ENCODE peak calls at places on chromosomes 5 and 9, in seven cellular contexts. D is MM.1S, O is right atrium auricular region, R is A673, S is fibroblast of lung, E is small intestine, K is left ventricle myocardium inferior. A is an unnamed sample.

GRCh38 chr5:72234898-72235297 is 85.1 kb downstream of the MRPS27 start:
- DNase-seq in E (no peak), O (no peak), S (no peak), D (no peak), R (no peak), K (no peak), A (no peak)

GRCh38 chr9:107999011-107999410 is 509.4 kb upstream of the KLF4 start:
- DNase-seq in D (no peak), R (no peak), K (no peak), S (no peak), O (no peak), E (no peak), A (no peak)

GRCh38 chr5:93425102-93425501 is 155.9 kb downstream of the NR2F1-AS1 start:
- DNase-seq in K (no peak), E (no peak), S (no peak), D (no peak), O (no peak), R (no peak), A (no peak)

GRCh38 chr9:3508531-3509374 is 17.0 kb downstream of the RFX3 start:
- DNase-seq in R (peak; percentile 55), D (no peak), S (peak; percentile 55), K (no peak), O (no peak), E (no peak), A (no peak)

GRCh38 chr5:122384612-122385180 is 72.7 kb downstream of the SNCAIP start:
- DNase-seq in K (no peak), R (no peak), O (no peak), S (no peak), D (no peak), E (no peak), A (no peak)

GRCh38 chr5:90866333-90866732 is 307.7 kb downstream of the ADGRV1 start:
- DNase-seq in D (no peak), S (peak; percentile 59), O (no peak), R (peak; percentile 73), E (peak; percentile 48), K (no peak), A (no peak)

GRCh38 chr5:73363911-73364730 is 84.5 kb downstream of the FOXD1 start:
- DNase-seq in R (no peak), D (no peak), E (no peak), S (peak; percentile 86), K (no peak), O (no peak), A (no peak)

GRCh38 chr9:98899399-98900056 is 44.2 kb upstream of the COL15A1 start:
- DNase-seq in D (no peak), O (no peak), E (no peak), R (peak; percentile 73), K (no peak), S (peak; percentile 86), A (no peak)

GRCh38 chr5:139385061-139385889 is 2.2 kb upstream of the SLC23A1 start:
- DNase-seq in O (no peak), K (no peak), R (no peak), E (peak; percentile 82), D (peak; percentile 78), S (no peak), A (no peak)

GRCh38 chr5:76818844-76819831 is at the start of gene F2RL1:
- DNase-seq in D (peak; percentile 64), S (peak; percentile 68), O (peak; percentile 62), E (peak; percentile 96), K (peak; percentile 69), R (peak; percentile 60), A (peak; percentile 79)

GRCh38 chr5:168962323-168962722 is 338.6 kb downstream of the SLIT3 start:
- DNase-seq in K (no peak), E (no peak), R (no peak), D (no peak), S (no peak), O (no peak), A (no peak)

GRCh38 chr5:179827684-179828083 is 7.0 kb downstream of the SQSTM1 start:
- DNase-seq in D (no peak), O (no peak), K (no peak), S (peak; percentile 41), R (peak; percentile 33), E (peak; percentile 89), A (no peak)

GRCh38 chr9:110871736-110872135 is 166.5 kb downstream of the LPAR1 start:
- DNase-seq in R (no peak), E (no peak), S (no peak), D (no peak), O (no peak), K (no peak), A (no peak)
- H3K27ac ChIP-seq in R (no peak overlapping the region), E (no peak overlapping the region), S (no peak overlapping the region), D (no peak overlapping the region), O (no peak overlapping the region), K (no peak overlapping the region), A (no peak overlapping the region)

DNA sequence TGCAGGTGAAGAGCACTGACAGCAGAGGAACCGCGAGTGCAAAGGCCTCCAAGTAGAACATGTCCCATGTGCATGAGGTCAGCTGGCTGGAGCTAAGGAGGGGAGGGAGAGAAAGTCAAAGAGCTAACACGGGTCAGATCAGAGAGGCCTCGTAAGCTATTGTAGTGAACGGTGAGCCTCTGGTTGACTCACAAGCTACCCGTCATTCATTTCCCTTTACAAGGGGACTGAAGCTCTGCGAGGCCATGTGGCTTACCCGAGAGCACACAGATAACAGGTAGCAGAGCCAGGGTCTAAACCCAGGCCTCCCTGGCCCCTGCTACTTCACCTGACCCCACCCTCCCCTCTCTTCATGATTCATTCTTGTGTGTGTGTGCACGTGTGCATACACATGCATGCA is 152.7 kb upstream of the ADRA1B start:
- DNase-seq in S (no peak), K (no peak), D (no peak), O (no peak), E (no peak), R (no peak), A (no peak)
- H3K27ac ChIP-seq in S (no peak overlapping the region), K (no peak overlapping the region), D (no peak overlapping the region), O (no peak overlapping the region), E (no peak overlapping the region), R (no peak overlapping the region), A (no peak overlapping the region)

DNA sequence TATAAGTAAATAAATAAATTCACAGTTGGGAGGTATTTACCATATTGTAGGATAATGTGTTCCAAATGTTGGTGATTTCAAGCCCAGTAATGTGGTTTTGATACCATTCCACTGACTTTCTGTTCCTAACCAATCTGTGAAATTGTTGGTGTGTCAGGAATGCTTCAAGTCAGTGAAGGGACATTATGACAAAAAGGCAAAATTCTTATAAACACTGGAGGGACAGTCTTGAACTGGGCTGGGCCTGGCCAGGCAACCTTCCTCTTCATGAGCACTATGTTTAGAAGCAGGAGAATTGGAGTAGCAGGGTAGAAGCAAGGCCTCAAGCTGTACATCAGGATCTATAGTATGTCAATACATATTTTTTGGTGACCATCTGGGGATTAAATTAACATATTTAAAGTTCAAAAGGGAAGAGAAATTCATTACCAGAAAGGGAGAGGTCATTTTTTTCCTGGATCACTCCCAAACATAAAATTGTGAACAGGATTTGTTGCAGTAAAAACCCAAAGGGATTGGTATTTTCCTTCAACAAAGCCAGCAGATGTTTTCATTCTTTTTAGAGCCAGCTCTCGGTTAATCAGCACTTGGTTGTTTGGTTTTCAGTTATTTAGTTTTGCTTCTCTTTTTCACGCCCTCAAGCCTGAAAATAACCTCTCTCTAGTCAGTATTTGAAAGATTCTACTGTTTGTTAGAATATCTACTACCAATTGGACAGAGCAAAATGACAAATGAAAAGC is 77.9 kb upstream of the PIK3R1 start:
- DNase-seq in R (no peak), S (peak; percentile 24), K (no peak), D (no peak), O (no peak), E (no peak), A (no peak)
- H3K27ac ChIP-seq in R (no peak overlapping the region), S (no peak overlapping the region), K (peak overlapping the region; percentile 41), D (no peak overlapping the region), O (peak overlapping the region; percentile 63), E (no peak overlapping the region), A (peak overlapping the region; percentile 62)

DNA sequence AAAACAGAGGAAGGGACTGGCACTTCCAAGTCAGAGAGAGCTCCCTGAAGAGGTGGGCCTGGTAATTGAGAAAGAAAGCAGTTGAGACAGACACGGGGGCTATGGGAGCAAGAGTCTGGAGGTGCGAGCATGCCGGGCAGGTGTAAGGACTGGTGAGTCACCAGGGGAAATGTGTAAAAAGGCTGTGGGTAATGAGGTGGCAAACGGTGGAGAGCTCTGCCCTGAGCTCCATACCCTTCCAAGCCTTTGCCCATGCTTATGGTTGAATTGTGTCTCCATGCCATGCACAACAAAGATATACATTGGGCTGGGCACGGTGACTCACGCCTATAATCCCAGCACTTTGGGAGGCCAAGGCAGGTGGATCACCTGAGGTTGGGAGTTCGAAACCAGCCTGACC is 18.0 kb upstream of the JADE2 start:
- DNase-seq in R (no peak), O (no peak), K (no peak), D (no peak), E (peak; percentile 71), S (no peak), A (no peak)
- H3K27ac ChIP-seq in R (no peak overlapping the region), O (peak overlapping the region; percentile 62), K (peak overlapping the region; percentile 84), D (no peak overlapping the region), E (peak overlapping the region; percentile 79), S (no peak overlapping the region), A (no peak overlapping the region)

A was measured in suprapubic skin.